ENCODE peak calls at places on chromosomes 13 and 19, in six cellular contexts. One of them, this sample, is unnamed.
A peak's percentile ranks its signal among the peaks of the same experiment; 100 is the strongest.

GRCh38 chr13:104289400-104289799 is 1223.2 kb upstream of the SLC10A2 start:
- DNase-seq in memory B cell: no peak
- DNase-seq in effector CD4-positive, alpha-beta T cell: no peak
- DNase-seq in activated naive CD8-positive, alpha-beta T cell treated with anti-CD3 and anti-CD28 coated beads, Interleukin-2, amount 50 U/mL, for 24 hours: no peak
- DNase-seq in WTC11: no peak
- DNase-seq in T-helper 2 cell: no peak
- DNase-seq in this sample: no peak

GRCh38 chr13:30371649-30372265 is 50.5 kb upstream of the UBE2L5 start:
- DNase-seq in memory B cell: peak; percentile 89
- DNase-seq in effector CD4-positive, alpha-beta T cell: peak; percentile 63
- DNase-seq in activated naive CD8-positive, alpha-beta T cell treated with anti-CD3 and anti-CD28 coated beads, Interleukin-2, amount 50 U/mL, for 24 hours: peak; percentile 64
- DNase-seq in WTC11: no peak
- DNase-seq in T-helper 2 cell: peak; percentile 83
- DNase-seq in this sample: peak; percentile 66

GRCh38 chr13:32309812-32310706 is 5.1 kb downstream of the ZAR1L start:
- DNase-seq in memory B cell: peak; percentile 46
- DNase-seq in effector CD4-positive, alpha-beta T cell: no peak
- DNase-seq in activated naive CD8-positive, alpha-beta T cell treated with anti-CD3 and anti-CD28 coated beads, Interleukin-2, amount 50 U/mL, for 24 hours: no peak
- DNase-seq in WTC11: no peak
- DNase-seq in T-helper 2 cell: peak; percentile 6
- DNase-seq in this sample: peak; percentile 12

GRCh38 chr19:45444318-45445041 is 20.8 kb upstream of the ERCC1 start:
- DNase-seq in memory B cell: peak; percentile 94
- DNase-seq in effector CD4-positive, alpha-beta T cell: peak; percentile 71
- DNase-seq in activated naive CD8-positive, alpha-beta T cell treated with anti-CD3 and anti-CD28 coated beads, Interleukin-2, amount 50 U/mL, for 24 hours: peak; percentile 86
- DNase-seq in WTC11: peak; percentile 96
- DNase-seq in T-helper 2 cell: peak; percentile 82
- DNase-seq in this sample: peak; percentile 85

GRCh38 chr13:39417643-39418042 is 185.3 kb downstream of the LHFPL6 start:
- DNase-seq in memory B cell: no peak
- DNase-seq in effector CD4-positive, alpha-beta T cell: no peak
- DNase-seq in activated naive CD8-positive, alpha-beta T cell treated with anti-CD3 and anti-CD28 coated beads, Interleukin-2, amount 50 U/mL, for 24 hours: no peak
- DNase-seq in WTC11: peak; percentile 31
- DNase-seq in T-helper 2 cell: no peak
- DNase-seq in this sample: no peak

GRCh38 chr13:87827479-87827878 is 156.3 kb downstream of the SLITRK5 start:
- DNase-seq in memory B cell: no peak
- DNase-seq in effector CD4-positive, alpha-beta T cell: no peak
- DNase-seq in activated naive CD8-positive, alpha-beta T cell treated with anti-CD3 and anti-CD28 coated beads, Interleukin-2, amount 50 U/mL, for 24 hours: no peak
- DNase-seq in WTC11: no peak
- DNase-seq in T-helper 2 cell: no peak
- DNase-seq in this sample: no peak

GRCh38 chr19:12789098-12789903 is 2.0 kb upstream of the JUNB start:
- DNase-seq in memory B cell: no peak
- DNase-seq in effector CD4-positive, alpha-beta T cell: peak; percentile 28
- DNase-seq in activated naive CD8-positive, alpha-beta T cell treated with anti-CD3 and anti-CD28 coated beads, Interleukin-2, amount 50 U/mL, for 24 hours: peak; percentile 60
- DNase-seq in WTC11: peak; percentile 37
- DNase-seq in T-helper 2 cell: peak; percentile 28
- DNase-seq in this sample: no peak

GRCh38 chr19:46537136-46538097 is 41.8 kb upstream of the PNMA8B start:
- DNase-seq in memory B cell: peak; percentile 65
- DNase-seq in effector CD4-positive, alpha-beta T cell: peak; percentile 56
- DNase-seq in activated naive CD8-positive, alpha-beta T cell treated with anti-CD3 and anti-CD28 coated beads, Interleukin-2, amount 50 U/mL, for 24 hours: peak; percentile 76
- DNase-seq in WTC11: peak; percentile 83
- DNase-seq in T-helper 2 cell: no peak
- DNase-seq in this sample: no peak

GRCh38 chr19:54607782-54608150 is 14.3 kb downstream of the LILRA1 start:
- DNase-seq in memory B cell: no peak
- DNase-seq in effector CD4-positive, alpha-beta T cell: no peak
- DNase-seq in activated naive CD8-positive, alpha-beta T cell treated with anti-CD3 and anti-CD28 coated beads, Interleukin-2, amount 50 U/mL, for 24 hours: no peak
- DNase-seq in WTC11: no peak
- DNase-seq in T-helper 2 cell: no peak
- DNase-seq in this sample: no peak

GRCh38 chr19:48445256-48445605 is 552 bp upstream of the GRWD1 start:
- DNase-seq in memory B cell: no peak
- DNase-seq in effector CD4-positive, alpha-beta T cell: no peak
- DNase-seq in activated naive CD8-positive, alpha-beta T cell treated with anti-CD3 and anti-CD28 coated beads, Interleukin-2, amount 50 U/mL, for 24 hours: no peak
- DNase-seq in WTC11: no peak
- DNase-seq in T-helper 2 cell: no peak
- DNase-seq in this sample: no peak

GRCh38 chr19:1177322-1178114 is 3.5 kb upstream of the SBNO2 start:
- DNase-seq in memory B cell: no peak
- DNase-seq in effector CD4-positive, alpha-beta T cell: no peak
- DNase-seq in activated naive CD8-positive, alpha-beta T cell treated with anti-CD3 and anti-CD28 coated beads, Interleukin-2, amount 50 U/mL, for 24 hours: no peak
- DNase-seq in WTC11: no peak
- DNase-seq in T-helper 2 cell: no peak
- DNase-seq in this sample: no peak

GRCh38 chr19:30044273-30045259 is 102.5 kb downstream of the URI1 start:
- DNase-seq in memory B cell: no peak
- DNase-seq in effector CD4-positive, alpha-beta T cell: no peak
- DNase-seq in activated naive CD8-positive, alpha-beta T cell treated with anti-CD3 and anti-CD28 coated beads, Interleukin-2, amount 50 U/mL, for 24 hours: no peak
- DNase-seq in WTC11: no peak
- DNase-seq in T-helper 2 cell: no peak
- DNase-seq in this sample: no peak

GRCh38 chr19:13637664-13638063 is 126.7 kb upstream of the MRI1 start:
- DNase-seq in memory B cell: no peak
- DNase-seq in effector CD4-positive, alpha-beta T cell: no peak
- DNase-seq in activated naive CD8-positive, alpha-beta T cell treated with anti-CD3 and anti-CD28 coated beads, Interleukin-2, amount 50 U/mL, for 24 hours: no peak
- DNase-seq in WTC11: no peak
- DNase-seq in T-helper 2 cell: no peak
- DNase-seq in this sample: no peak

GRCh38 chr13:75299913-75300862 is 181.8 kb downstream of the TBC1D4 start:
- DNase-seq in memory B cell: no peak
- DNase-seq in effector CD4-positive, alpha-beta T cell: no peak
- DNase-seq in activated naive CD8-positive, alpha-beta T cell treated with anti-CD3 and anti-CD28 coated beads, Interleukin-2, amount 50 U/mL, for 24 hours: no peak
- DNase-seq in WTC11: no peak
- DNase-seq in T-helper 2 cell: no peak
- DNase-seq in this sample: no peak

GRCh38 chr13:91046715-91047327 is 300.7 kb upstream of the MIR17HG start:
- DNase-seq in memory B cell: no peak
- DNase-seq in effector CD4-positive, alpha-beta T cell: no peak
- DNase-seq in activated naive CD8-positive, alpha-beta T cell treated with anti-CD3 and anti-CD28 coated beads, Interleukin-2, amount 50 U/mL, for 24 hours: no peak
- DNase-seq in WTC11: no peak
- DNase-seq in T-helper 2 cell: no peak
- DNase-seq in this sample: no peak

GRCh38 chr19:7743425-7743841 is 3.9 kb downstream of the CD209 start:
- DNase-seq in memory B cell: no peak
- DNase-seq in effector CD4-positive, alpha-beta T cell: no peak
- DNase-seq in activated naive CD8-positive, alpha-beta T cell treated with anti-CD3 and anti-CD28 coated beads, Interleukin-2, amount 50 U/mL, for 24 hours: peak; percentile 48
- DNase-seq in WTC11: no peak
- DNase-seq in T-helper 2 cell: no peak
- DNase-seq in this sample: peak; percentile 61

GRCh38 chr13:32261567-32261966 is 53.6 kb downstream of the ZAR1L start:
- DNase-seq in memory B cell: no peak
- DNase-seq in effector CD4-positive, alpha-beta T cell: no peak
- DNase-seq in activated naive CD8-positive, alpha-beta T cell treated with anti-CD3 and anti-CD28 coated beads, Interleukin-2, amount 50 U/mL, for 24 hours: no peak
- DNase-seq in WTC11: no peak
- DNase-seq in T-helper 2 cell: no peak
- DNase-seq in this sample: no peak

GRCh38 chr19:40443930-40444180 is 280 bp downstream of the SERTAD3 start:
- DNase-seq in memory B cell: no peak
- DNase-seq in effector CD4-positive, alpha-beta T cell: no peak
- DNase-seq in activated naive CD8-positive, alpha-beta T cell treated with anti-CD3 and anti-CD28 coated beads, Interleukin-2, amount 50 U/mL, for 24 hours: no peak
- DNase-seq in WTC11: no peak
- DNase-seq in T-helper 2 cell: no peak
- DNase-seq in this sample: no peak

GRCh38 chr19:39307233-39307821 is 11.1 kb downstream of the IFNL1 start:
- DNase-seq in memory B cell: no peak
- DNase-seq in effector CD4-positive, alpha-beta T cell: no peak
- DNase-seq in activated naive CD8-positive, alpha-beta T cell treated with anti-CD3 and anti-CD28 coated beads, Interleukin-2, amount 50 U/mL, for 24 hours: no peak
- DNase-seq in WTC11: peak; percentile 80
- DNase-seq in T-helper 2 cell: no peak
- DNase-seq in this sample: no peak

GRCh38 chr13:51816604-51817254 is 12.8 kb upstream of the DHRS12 start:
- DNase-seq in memory B cell: no peak
- DNase-seq in effector CD4-positive, alpha-beta T cell: no peak
- DNase-seq in activated naive CD8-positive, alpha-beta T cell treated with anti-CD3 and anti-CD28 coated beads, Interleukin-2, amount 50 U/mL, for 24 hours: no peak
- DNase-seq in WTC11: no peak
- DNase-seq in T-helper 2 cell: no peak
- DNase-seq in this sample: no peak

GRCh38 chr19:38571682-38572081 is 46.1 kb downstream of the MAP4K1 start:
- DNase-seq in memory B cell: no peak
- DNase-seq in effector CD4-positive, alpha-beta T cell: no peak
- DNase-seq in activated naive CD8-positive, alpha-beta T cell treated with anti-CD3 and anti-CD28 coated beads, Interleukin-2, amount 50 U/mL, for 24 hours: no peak
- DNase-seq in WTC11: no peak
- DNase-seq in T-helper 2 cell: no peak
- DNase-seq in this sample: no peak

GRCh38 chr13:101919541-101920306 is 467.2 kb downstream of the ITGBL1 start:
- DNase-seq in memory B cell: no peak
- DNase-seq in effector CD4-positive, alpha-beta T cell: no peak
- DNase-seq in activated naive CD8-positive, alpha-beta T cell treated with anti-CD3 and anti-CD28 coated beads, Interleukin-2, amount 50 U/mL, for 24 hours: peak; percentile 6
- DNase-seq in WTC11: peak; percentile 78
- DNase-seq in T-helper 2 cell: no peak
- DNase-seq in this sample: no peak

GRCh38 chr19:18112989-18113478 is 15.5 kb downstream of the MAST3 start:
- DNase-seq in memory B cell: peak; percentile 67
- DNase-seq in effector CD4-positive, alpha-beta T cell: peak; percentile 67
- DNase-seq in activated naive CD8-positive, alpha-beta T cell treated with anti-CD3 and anti-CD28 coated beads, Interleukin-2, amount 50 U/mL, for 24 hours: peak; percentile 85
- DNase-seq in WTC11: peak; percentile 95
- DNase-seq in T-helper 2 cell: peak; percentile 49
- DNase-seq in this sample: peak; percentile 72

GRCh38 chr13:67231481-67231940 is 1.4 kb upstream of the PCDH9 start:
- DNase-seq in memory B cell: no peak
- DNase-seq in effector CD4-positive, alpha-beta T cell: no peak
- DNase-seq in activated naive CD8-positive, alpha-beta T cell treated with anti-CD3 and anti-CD28 coated beads, Interleukin-2, amount 50 U/mL, for 24 hours: no peak
- DNase-seq in WTC11: no peak
- DNase-seq in T-helper 2 cell: no peak
- DNase-seq in this sample: no peak

GRCh38 chr19:53537523-53538377 is at the start of gene ZNF331:
- DNase-seq in memory B cell: peak; percentile 92
- DNase-seq in effector CD4-positive, alpha-beta T cell: peak; percentile 89
- DNase-seq in activated naive CD8-positive, alpha-beta T cell treated with anti-CD3 and anti-CD28 coated beads, Interleukin-2, amount 50 U/mL, for 24 hours: peak; percentile 88
- DNase-seq in WTC11: peak; percentile 77
- DNase-seq in T-helper 2 cell: peak; percentile 96
- DNase-seq in this sample: peak; percentile 34

GRCh38 chr19:1718382-1719315 is 34.7 kb upstream of the ONECUT3 start:
- DNase-seq in memory B cell: no peak
- DNase-seq in effector CD4-positive, alpha-beta T cell: no peak
- DNase-seq in activated naive CD8-positive, alpha-beta T cell treated with anti-CD3 and anti-CD28 coated beads, Interleukin-2, amount 50 U/mL, for 24 hours: no peak
- DNase-seq in WTC11: no peak
- DNase-seq in T-helper 2 cell: no peak
- DNase-seq in this sample: no peak